ENCODE peak calls at places on chromosomes 1 and 21, in four cellular contexts. One of them, this sample, is unnamed.

GRCh38 chr1:64836792-64837191 is 91.9 kb downstream of the RAVER2 start:
- DNase-seq in fibroblast of villous mesenchyme: no peak
- DNase-seq in ascending aorta: no peak
- DNase-seq in GM20000: no peak
- DNase-seq in this sample: no peak

GRCh38 chr1:185132534-185132933 is 24.2 kb downstream of the TRMT1L start:
- DNase-seq in ascending aorta: no peak
- DNase-seq in GM20000: no peak
- DNase-seq in fibroblast of villous mesenchyme: no peak
- DNase-seq in this sample: no peak

GRCh38 chr21:42844411-42845113 is 34.8 kb downstream of the WDR4 start:
- DNase-seq in GM20000: no peak
- DNase-seq in fibroblast of villous mesenchyme: no peak
- DNase-seq in ascending aorta: no peak
- DNase-seq in this sample: no peak

GRCh38 chr1:164930833-164931232 is 371.8 kb downstream of the PBX1 start:
- DNase-seq in GM20000: no peak
- DNase-seq in fibroblast of villous mesenchyme: no peak
- DNase-seq in ascending aorta: no peak
- DNase-seq in this sample: no peak

GRCh38 chr1:114126696-114127095 is 27.0 kb downstream of the SYT6 start:
- DNase-seq in fibroblast of villous mesenchyme: no peak
- DNase-seq in ascending aorta: no peak
- DNase-seq in GM20000: peak; percentile 53
- DNase-seq in this sample: no peak

GRCh38 chr1:1629430-1630190 is 2.4 kb upstream of the MMP23B start:
- DNase-seq in fibroblast of villous mesenchyme: no peak
- DNase-seq in ascending aorta: no peak
- DNase-seq in GM20000: peak; percentile 83
- DNase-seq in this sample: no peak

GRCh38 chr1:44542415-44543063 is 131.7 kb downstream of the TMEM53 start:
- DNase-seq in fibroblast of villous mesenchyme: no peak
- DNase-seq in ascending aorta: no peak
- DNase-seq in GM20000: no peak
- DNase-seq in this sample: no peak

GRCh38 chr1:225470210-225470609 is 42.4 kb upstream of the LBR start:
- DNase-seq in ascending aorta: peak; percentile 45
- DNase-seq in fibroblast of villous mesenchyme: no peak
- DNase-seq in GM20000: no peak
- DNase-seq in this sample: no peak

GRCh38 chr1:103362348-103363007 is 163.0 kb upstream of the RNPC3 start:
- DNase-seq in fibroblast of villous mesenchyme: no peak
- DNase-seq in GM20000: no peak
- DNase-seq in ascending aorta: no peak
- DNase-seq in this sample: no peak

GRCh38 chr1:90155721-90156487 is 161.0 kb downstream of the ZNF326 start:
- DNase-seq in fibroblast of villous mesenchyme: no peak
- DNase-seq in GM20000: no peak
- DNase-seq in ascending aorta: no peak
- DNase-seq in this sample: no peak

GRCh38 chr1:32963746-32964460 is 706 bp downstream of the RNF19B start:
- DNase-seq in GM20000: peak; percentile 73
- DNase-seq in ascending aorta: peak; percentile 82
- DNase-seq in fibroblast of villous mesenchyme: peak; percentile 58
- DNase-seq in this sample: peak; percentile 68

GRCh38 chr1:198072177-198072576 is 84.6 kb upstream of the NEK7 start:
- DNase-seq in fibroblast of villous mesenchyme: peak; percentile 9
- DNase-seq in GM20000: no peak
- DNase-seq in ascending aorta: no peak
- DNase-seq in this sample: no peak
- TF ChIP-seq CTCF in fibroblast of villous mesenchyme: peak; percentile 41
- TF ChIP-seq CTCF in GM20000: no peak
- TF ChIP-seq CTCF in ascending aorta: no peak
- TF ChIP-seq CTCF in this sample: no peak

GRCh38 chr1:52321051-52321450 is 45.0 kb downstream of the CC2D1B start:
- DNase-seq in GM20000: no peak
- DNase-seq in ascending aorta: no peak
- DNase-seq in fibroblast of villous mesenchyme: no peak
- DNase-seq in this sample: no peak
- TF ChIP-seq CTCF in GM20000: no peak
- TF ChIP-seq CTCF in ascending aorta: no peak
- TF ChIP-seq CTCF in fibroblast of villous mesenchyme: no peak
- TF ChIP-seq CTCF in this sample: no peak

GRCh38 chr1:18693256-18694098 is 62.8 kb downstream of the PAX7 start:
- DNase-seq in GM20000: no peak
- DNase-seq in fibroblast of villous mesenchyme: no peak
- DNase-seq in ascending aorta: no peak
- DNase-seq in this sample: no peak
- TF ChIP-seq CTCF in GM20000: no peak
- TF ChIP-seq CTCF in fibroblast of villous mesenchyme: no peak
- TF ChIP-seq CTCF in ascending aorta: no peak
- TF ChIP-seq CTCF in this sample: no peak

GRCh38 chr1:61436016-61436415 is 288.9 kb downstream of the TM2D1 start:
- DNase-seq in GM20000: no peak
- DNase-seq in ascending aorta: no peak
- DNase-seq in fibroblast of villous mesenchyme: peak; percentile 39
- DNase-seq in this sample: no peak
- TF ChIP-seq CTCF in GM20000: no peak
- TF ChIP-seq CTCF in ascending aorta: no peak
- TF ChIP-seq CTCF in fibroblast of villous mesenchyme: peak; percentile 30
- TF ChIP-seq CTCF in this sample: no peak

DNA sequence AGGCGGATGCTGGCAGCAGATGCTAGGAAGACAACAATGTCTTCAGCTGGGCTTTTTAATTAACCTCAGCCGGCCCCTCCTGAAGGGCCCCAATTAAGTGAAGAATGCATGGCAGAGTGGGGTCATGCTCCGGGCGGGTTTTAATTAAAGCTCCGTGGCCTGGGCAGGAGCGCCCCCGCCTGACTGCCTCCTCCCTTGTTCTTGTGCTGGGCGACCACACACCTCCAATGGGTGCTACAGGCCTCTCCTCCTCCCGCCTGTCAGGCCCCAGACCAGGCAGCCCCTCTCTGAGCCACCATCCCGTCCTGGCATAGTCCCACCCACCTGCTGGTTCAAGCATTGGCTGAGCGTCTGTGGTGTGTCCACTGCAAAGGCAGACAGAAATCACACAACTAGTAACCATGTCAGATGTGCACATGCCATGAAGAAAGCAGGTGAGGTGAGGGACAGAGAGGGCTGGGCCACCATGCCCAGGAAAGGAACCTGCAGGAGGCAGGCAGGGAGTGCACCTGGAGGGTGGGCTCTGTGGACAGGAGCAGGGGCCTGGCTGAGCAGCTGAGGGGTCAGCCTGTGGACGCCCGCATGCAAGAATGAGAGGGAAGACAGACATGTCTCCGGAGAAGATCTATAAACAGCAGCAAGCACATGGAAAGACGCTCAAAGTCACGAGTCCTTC is 8.5 kb upstream of the ARF1 start:
- DNase-seq in ascending aorta: peak; percentile 60
- DNase-seq in fibroblast of villous mesenchyme: no peak
- DNase-seq in GM20000: no peak
- DNase-seq in this sample: peak; percentile 57
- TF ChIP-seq CTCF in ascending aorta: no peak
- TF ChIP-seq CTCF in fibroblast of villous mesenchyme: no peak
- TF ChIP-seq CTCF in GM20000: peak; percentile 35
- TF ChIP-seq CTCF in this sample: no peak

DNA sequence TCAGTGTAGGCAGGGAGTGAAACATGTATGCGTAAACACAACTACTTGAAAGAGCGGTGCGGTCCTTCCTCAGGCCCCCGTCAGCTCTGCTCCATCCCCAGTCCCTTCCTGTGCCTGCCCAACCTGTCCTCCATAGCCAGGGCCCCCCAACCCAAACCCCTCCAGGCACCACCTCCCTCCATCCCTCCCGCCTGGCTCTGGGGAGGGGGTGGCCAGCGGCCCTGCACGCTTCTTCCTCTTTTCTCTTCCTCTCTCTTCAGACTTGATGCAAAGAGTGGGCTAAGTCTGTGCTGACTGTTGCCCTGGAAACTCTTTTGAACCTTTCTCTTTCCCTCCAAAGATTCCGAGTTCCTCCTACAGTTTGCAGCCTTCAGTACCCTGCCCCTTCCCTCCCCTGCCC is 525.0 kb downstream of the KIF26B start:
- DNase-seq in GM20000: no peak
- DNase-seq in ascending aorta: peak; percentile 24
- DNase-seq in fibroblast of villous mesenchyme: no peak
- DNase-seq in this sample: no peak
- TF ChIP-seq CTCF in GM20000: no peak
- TF ChIP-seq CTCF in ascending aorta: no peak
- TF ChIP-seq CTCF in fibroblast of villous mesenchyme: no peak
- TF ChIP-seq CTCF in this sample: no peak

GRCh38 chr1:155277896-155278688 is 829 bp downstream of the HCN3 start:
- DNase-seq in fibroblast of villous mesenchyme: peak; percentile 35
- DNase-seq in GM20000: peak; percentile 80
- DNase-seq in ascending aorta: peak; percentile 81
- DNase-seq in this sample: peak; percentile 78
- TF ChIP-seq CTCF in fibroblast of villous mesenchyme: peak; percentile 38
- TF ChIP-seq CTCF in GM20000: no peak
- TF ChIP-seq CTCF in ascending aorta: no peak
- TF ChIP-seq CTCF in this sample: peak; percentile 75

GRCh38 chr1:180269848-180270766 is 40.0 kb downstream of the LHX4 start:
- DNase-seq in GM20000: no peak
- DNase-seq in fibroblast of villous mesenchyme: no peak
- DNase-seq in ascending aorta: no peak
- DNase-seq in this sample: peak; percentile 40
- TF ChIP-seq CTCF in GM20000: peak; percentile 4
- TF ChIP-seq CTCF in fibroblast of villous mesenchyme: peak; percentile 50
- TF ChIP-seq CTCF in ascending aorta: no peak
- TF ChIP-seq CTCF in this sample: peak; percentile 37

DNA sequence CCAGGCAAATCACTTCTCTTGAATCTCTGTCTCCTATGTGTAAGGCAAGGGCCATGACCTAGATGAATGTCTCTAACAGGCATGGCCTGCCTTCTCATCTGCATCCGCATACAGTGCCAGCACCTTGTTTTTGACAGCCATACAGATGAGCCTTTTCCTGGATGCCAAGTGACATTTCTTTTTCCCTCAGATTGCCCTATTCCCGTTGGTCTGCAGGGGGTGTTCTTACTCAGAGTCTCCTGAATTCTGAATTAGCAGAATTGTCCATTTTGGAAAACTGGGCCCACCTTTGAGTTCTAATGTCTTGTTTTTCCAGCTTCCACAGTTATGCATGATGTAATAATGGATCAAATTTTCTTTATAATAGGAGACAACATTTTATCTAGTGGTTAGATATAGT is 88.0 kb upstream of the ADAR start:
- DNase-seq in ascending aorta: no peak
- DNase-seq in fibroblast of villous mesenchyme: no peak
- DNase-seq in GM20000: no peak
- DNase-seq in this sample: no peak
- TF ChIP-seq CTCF in ascending aorta: no peak
- TF ChIP-seq CTCF in fibroblast of villous mesenchyme: peak; percentile 39
- TF ChIP-seq CTCF in GM20000: no peak
- TF ChIP-seq CTCF in this sample: peak; percentile 21

DNA sequence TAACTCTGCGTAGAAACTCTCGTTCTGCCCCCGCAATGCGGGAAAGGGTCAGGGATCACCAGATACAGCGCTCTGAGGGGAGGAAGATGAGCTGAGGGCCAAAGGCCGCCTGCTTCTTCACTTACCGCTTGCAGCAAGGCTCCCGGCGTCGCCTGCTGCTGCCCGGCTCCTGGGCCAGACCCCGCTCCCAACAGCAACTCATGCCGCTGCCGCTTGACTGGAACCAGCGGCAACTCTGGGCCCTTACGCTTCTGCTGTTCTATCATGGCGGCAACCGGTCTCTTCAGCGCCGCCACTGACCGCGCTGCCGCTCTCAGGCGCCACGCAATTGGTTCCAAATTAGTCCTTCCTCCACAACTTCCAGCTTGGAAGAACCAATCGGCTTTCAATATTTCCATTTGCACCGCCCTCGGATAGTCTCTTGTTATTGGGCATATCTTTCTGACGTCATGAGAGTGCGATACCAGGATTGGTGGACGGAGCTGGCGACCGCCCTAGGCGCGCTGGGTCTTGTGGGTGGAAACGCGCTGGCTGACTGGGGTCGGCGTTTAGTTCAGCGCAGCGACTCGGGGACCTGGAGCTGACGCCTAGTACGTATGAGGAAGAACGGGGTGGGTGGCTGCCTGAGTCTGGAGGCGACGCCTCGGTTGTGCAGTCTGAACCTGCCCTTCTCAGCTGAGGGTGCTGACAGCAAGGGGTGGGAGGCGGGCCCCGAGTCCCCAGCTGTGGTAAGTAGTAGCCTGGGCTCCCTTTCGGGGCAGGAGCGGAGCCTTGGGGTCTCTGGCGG is at the start of the genes SNRNP40 and ZCCHC17:
- DNase-seq in GM20000: peak; percentile 93
- DNase-seq in fibroblast of villous mesenchyme: peak; percentile 100
- DNase-seq in ascending aorta: peak; percentile 98
- DNase-seq in this sample: peak; percentile 93
- TF ChIP-seq CTCF in GM20000: no peak
- TF ChIP-seq CTCF in fibroblast of villous mesenchyme: no peak
- TF ChIP-seq CTCF in ascending aorta: no peak
- TF ChIP-seq CTCF in this sample: no peak

This sample was measured in Calu3.